ENCODE peak calls at places on chromosomes 2 and 18, in four cellular contexts. T, X, Z and K are unnamed samples.

GRCh38 chr2:113156278-113157107 is 17.3 kb upstream of the PSD4 start:
- DNase-seq in Z (no peak), X (peak; percentile 39), T (no peak), K (no peak)

GRCh38 chr18:70334728-70335329 is 46.0 kb downstream of the SOCS6 start:
- DNase-seq in Z (no peak), X (peak; percentile 90), T (no peak), K (no peak)

GRCh38 chr2:156470975-156471583 is 34.9 kb downstream of the GPD2 start:
- DNase-seq in Z (no peak), X (no peak), T (no peak), K (no peak)

GRCh38 chr2:67876176-67876575 is 186.6 kb downstream of the C1D start:
- DNase-seq in Z (peak; percentile 19), X (no peak), T (no peak), K (no peak)

GRCh38 chr2:138716183-138716582 is 64.0 kb downstream of the NXPH2 start:
- DNase-seq in X (peak; percentile 32), Z (no peak), T (no peak), K (no peak)

GRCh38 chr2:232890536-232890895 is 20.5 kb downstream of the SNORC start:
- DNase-seq in X (no peak), T (no peak), Z (no peak), K (no peak)

GRCh38 chr2:215884741-215885140 is 128.6 kb downstream of the MREG start:
- DNase-seq in T (no peak), Z (peak; percentile 63), X (no peak), K (no peak)

GRCh38 chr2:14626873-14627272 is 5.6 kb upstream of the LRATD1 start:
- DNase-seq in X (peak; percentile 65), Z (no peak), T (no peak), K (no peak)

GRCh38 chr2:148282201-148282600 is 261.3 kb downstream of the MBD5 start:
- DNase-seq in T (no peak), X (peak; percentile 79), Z (peak; percentile 6), K (no peak)

GRCh38 chr2:138512672-138513071 is 11.1 kb downstream of the SPOPL start:
- DNase-seq in X (peak; percentile 66), Z (no peak), T (no peak), K (no peak)

GRCh38 chr18:63022429-63023022 is 297.0 kb downstream of the BCL2 start:
- DNase-seq in Z (no peak), X (no peak), T (peak; percentile 41), K (no peak)

GRCh38 chr2:44450806-44451205 is 89.1 kb downstream of the CAMKMT start:
- DNase-seq in X (no peak), T (no peak), Z (no peak), K (no peak)

GRCh38 chr2:234355052-234355720 is 141.7 kb downstream of the ARL4C start:
- DNase-seq in T (no peak), Z (no peak), X (no peak), K (no peak)

GRCh38 chr2:234357666-234358065 is 139.2 kb downstream of the ARL4C start:
- DNase-seq in T (no peak), X (no peak), Z (no peak), K (no peak)

GRCh38 chr2:234352270-234352669 is 144.6 kb downstream of the ARL4C start:
- DNase-seq in Z (no peak), T (no peak), X (no peak), K (no peak)

GRCh38 chr2:234355798-234356365 is 141.0 kb downstream of the ARL4C start:
- DNase-seq in Z (no peak), X (no peak), T (no peak), K (no peak)
- H3K4me3 ChIP-seq in Z (no peak overlapping the region), X (no peak overlapping the region), T (no peak overlapping the region), K (no peak overlapping the region)

DNA sequence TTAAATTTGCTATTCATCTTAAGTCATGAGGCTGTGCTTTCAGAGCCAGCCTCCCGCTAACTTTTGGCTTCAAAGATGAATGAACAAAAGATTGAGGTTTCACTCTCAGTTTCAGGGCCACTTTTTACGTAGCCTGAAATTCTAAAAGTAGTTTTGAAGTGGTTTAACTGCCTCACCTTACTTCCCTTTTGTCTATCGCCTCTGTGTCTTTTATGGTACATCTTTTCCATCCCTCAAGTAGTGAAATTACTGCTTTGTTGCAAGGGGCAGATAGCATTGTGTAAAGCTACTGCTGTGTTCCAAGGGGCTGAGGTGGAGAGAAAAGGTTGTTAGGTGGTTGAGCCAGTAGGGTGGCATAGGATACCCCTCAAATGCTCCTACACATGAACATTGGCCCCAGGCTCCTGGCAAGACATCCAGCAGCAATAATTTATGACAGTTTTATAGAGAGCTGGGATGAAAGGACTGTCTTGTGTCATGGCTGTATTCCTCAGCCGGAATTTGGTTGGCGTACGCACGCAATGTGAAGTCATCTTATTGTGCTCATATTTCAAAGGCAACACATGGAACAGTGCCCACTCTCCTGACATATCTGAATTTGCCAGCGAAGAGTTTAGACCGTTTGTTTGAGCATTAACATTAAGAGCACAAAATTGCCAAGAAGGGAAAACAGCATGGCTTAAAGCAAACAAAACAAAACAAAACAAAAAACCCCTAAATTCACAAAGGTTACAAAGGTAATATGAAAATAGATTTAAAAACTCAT is 32.2 kb downstream of the QPCT start:
- DNase-seq in T (no peak), Z (peak; percentile 94), X (peak; percentile 80), K (peak; percentile 70)
- H3K4me3 ChIP-seq in T (no peak overlapping the region), Z (peak overlapping the region; percentile 24), X (no peak overlapping the region), K (no peak overlapping the region)

GRCh38 chr2:104412384-104412783 is 441.5 kb upstream of the POU3F3 start:
- DNase-seq in T (peak; percentile 51), Z (no peak), X (peak; percentile 2), K (no peak)

GRCh38 chr2:104420953-104421352 is 433.0 kb upstream of the POU3F3 start:
- DNase-seq in Z (no peak), T (no peak), X (no peak), K (no peak)

GRCh38 chr2:104420420-104420819 is 433.5 kb upstream of the POU3F3 start:
- DNase-seq in T (no peak), Z (no peak), X (no peak), K (no peak)

GRCh38 chr2:104413890-104414289 is 440.0 kb upstream of the POU3F3 start:
- DNase-seq in Z (no peak), X (no peak), T (no peak), K (no peak)

GRCh38 chr2:104415284-104415683 is 438.6 kb upstream of the POU3F3 start:
- DNase-seq in Z (no peak), T (no peak), X (no peak), K (no peak)
- H3K4me3 ChIP-seq in Z (no peak overlapping the region), T (no peak overlapping the region), X (no peak overlapping the region), K (no peak overlapping the region)

GRCh38 chr2:158131483-158131912 is 29.8 kb downstream of the UPP2 start:
- DNase-seq in T (no peak), X (no peak), Z (no peak), K (no peak)
- H3K4me3 ChIP-seq in T (no peak overlapping the region), X (no peak overlapping the region), Z (no peak overlapping the region), K (no peak overlapping the region)